ENCODE peak calls at places on chromosomes 11 and 22, in six cellular contexts. C is fibroblast of mammary gland; P is activated CD8-positive, alpha-beta memory T cell treated with anti-CD3 and anti-CD28 coated beads, Interleukin-2, amount 50 U/mL, for 48 hours; R is activated CD4-positive, alpha-beta T cell treated with anti-CD3 and anti-CD28 coated beads, Interleukin-2, amount 50 U/mL, for 24 hours; U is IMR-90; V is cerebellar cortex. J is an unnamed sample.

GRCh38 chr11:117795726-117796455 is 1.1 kb downstream of the DSCAML1 start:
- DNase-seq in C (no peak), U (no peak), R (no peak), V (no peak), P (no peak), J (no peak)

GRCh38 chr11:66981976-66982578 is 7.0 kb downstream of the C11orf86 start:
- DNase-seq in R (no peak), U (peak), P (peak), V (peak), C (peak), J (no peak)

GRCh38 chr11:78946945-78947914 is 372.6 kb upstream of the NARS2 start:
- DNase-seq in P (no peak), R (no peak), C (peak), V (no peak), U (no peak), J (no peak)

GRCh38 chr11:114440121-114440860 is 1.0 kb downstream of the REXO2 start:
- DNase-seq in R (no peak), U (peak), C (no peak), P (no peak), V (no peak), J (no peak)

GRCh38 chr22:43731986-43732385 is 80.1 kb downstream of the EFCAB6 start:
- DNase-seq in V (no peak), C (no peak), P (no peak), R (no peak), U (no peak), J (no peak)

GRCh38 chr11:1042626-1043562 is 6.4 kb upstream of the MUC6 start:
- DNase-seq in R (no peak), V (no peak), U (no peak), P (no peak), C (no peak), J (no peak)

GRCh38 chr11:34514597-34514996 is 1.0 kb upstream of the ELF5 start:
- DNase-seq in U (no peak), C (no peak), R (no peak), V (no peak), P (no peak), J (no peak)

GRCh38 chr11:95148421-95148820 is 58.8 kb downstream of the ENDOD1 start:
- DNase-seq in C (no peak), V (no peak), P (no peak), R (no peak), U (no peak), J (no peak)

GRCh38 chr11:16945671-16946469 is 68.3 kb downstream of the PLEKHA7 start:
- DNase-seq in C (peak), U (peak), P (peak), R (no peak), V (peak), J (peak)

GRCh38 chr22:24434472-24435322 is 7.3 kb downstream of the ADORA2A start:
- DNase-seq in P (peak), U (no peak), V (no peak), R (peak), C (no peak), J (peak)

GRCh38 chr11:91470656-91471055 is 754.0 kb upstream of the FAT3 start:
- DNase-seq in U (no peak), C (no peak), V (no peak), P (no peak), R (no peak), J (no peak)

GRCh38 chr22:29581799-29582198 is 886 bp upstream of the NIPSNAP1 start:
- DNase-seq in P (no peak), C (no peak), U (no peak), R (no peak), V (no peak), J (no peak)

GRCh38 chr11:13861411-13861810 is 101.1 kb upstream of the SPON1 start:
- DNase-seq in R (no peak), P (no peak), U (no peak), V (no peak), C (no peak), J (no peak)

GRCh38 chr11:129055196-129055595 is 112.5 kb upstream of the TP53AIP1 start:
- DNase-seq in R (no peak), P (no peak), V (no peak), C (no peak), U (no peak), J (no peak)

GRCh38 chr11:73265853-73266643 is 6.1 kb upstream of the P2RY6 start:
- DNase-seq in U (no peak), P (peak), C (no peak), V (no peak), R (no peak), J (peak)

GRCh38 chr11:1270476-1270875 is 39.0 kb downstream of the TOLLIP start:
- DNase-seq in V (no peak), P (no peak), C (no peak), U (no peak), R (no peak), J (no peak)

GRCh38 chr11:114059984-114060401 is 482 bp downstream of the ZBTB16 start:
- DNase-seq in P (no peak), V (peak), R (no peak), C (peak), U (no peak), J (peak)

GRCh38 chr11:1736447-1736992 is 13.9 kb downstream of the IFITM10 start:
- DNase-seq in R (no peak), U (no peak), C (no peak), P (no peak), V (no peak), J (no peak)

GRCh38 chr11:75558939-75559843 is 2.9 kb upstream of the SERPINH1 start:
- DNase-seq in C (peak), V (peak), U (peak), R (no peak), P (no peak), J (no peak)

J was measured in activated effector memory CD4-positive, alpha-beta T cell treated with anti-CD3 and anti-CD28 coated beads, Interleukin-2, amount 50 U/mL, for 16 hours.